ENCODE peak calls at places on chromosomes 2 and 18, in four cellular contexts. One of them, this sample, is unnamed. For H4K20me1, the result is how much of the 10 kb centered on the place peaks cover.

GRCh38 chr2:19774788-19775156 is 127.0 kb downstream of the TTC32 start:
- DNase-seq in DND-41: no peak
- DNase-seq in endothelial cell of umbilical vein: no peak
- DNase-seq in GM23248: no peak
- DNase-seq in this sample: peak

GRCh38 chr18:7206231-7206630 is 24.7 kb upstream of the LRRC30 start:
- DNase-seq in endothelial cell of umbilical vein: no peak
- DNase-seq in GM23248: no peak
- DNase-seq in DND-41: no peak
- DNase-seq in this sample: no peak

GRCh38 chr2:101113441-101114267 is 37.5 kb downstream of the TBC1D8 start:
- DNase-seq in DND-41: peak
- DNase-seq in GM23248: peak
- DNase-seq in endothelial cell of umbilical vein: no peak
- DNase-seq in this sample: peak

GRCh38 chr2:215920244-215921100 is 92.9 kb downstream of the MREG start:
- DNase-seq in DND-41: peak
- DNase-seq in endothelial cell of umbilical vein: peak
- DNase-seq in GM23248: peak
- DNase-seq in this sample: peak

GRCh38 chr2:32272279-32272678 is 5.4 kb upstream of the YIPF4 start:
- DNase-seq in endothelial cell of umbilical vein: no peak
- DNase-seq in GM23248: no peak
- DNase-seq in DND-41: no peak
- DNase-seq in this sample: no peak

GRCh38 chr18:52499018-52499417 is 159.0 kb downstream of the DCC start:
- DNase-seq in DND-41: no peak
- DNase-seq in endothelial cell of umbilical vein: no peak
- DNase-seq in GM23248: no peak
- DNase-seq in this sample: no peak

GRCh38 chr2:20157606-20157970 is 67.3 kb downstream of the SDC1 start:
- DNase-seq in endothelial cell of umbilical vein: no peak
- DNase-seq in DND-41: no peak
- DNase-seq in GM23248: peak
- DNase-seq in this sample: no peak

GRCh38 chr2:65402780-65403528 is 29.4 kb downstream of the SPRED2 start:
- DNase-seq in GM23248: peak
- DNase-seq in DND-41: no peak
- DNase-seq in endothelial cell of umbilical vein: no peak
- DNase-seq in this sample: no peak

GRCh38 chr18:32735781-32736180 is 37.0 kb downstream of the KLHL14 start:
- DNase-seq in GM23248: peak
- DNase-seq in endothelial cell of umbilical vein: no peak
- DNase-seq in DND-41: no peak
- DNase-seq in this sample: no peak

GRCh38 chr2:201923436-201923975 is 110.1 kb upstream of the FZD7 start:
- DNase-seq in endothelial cell of umbilical vein: no peak
- DNase-seq in GM23248: no peak
- DNase-seq in DND-41: no peak
- DNase-seq in this sample: no peak

GRCh38 chr18:7568426-7568825 is 1.3 kb downstream of the PTPRM start:
- DNase-seq in GM23248: peak
- DNase-seq in endothelial cell of umbilical vein: peak
- DNase-seq in DND-41: no peak
- DNase-seq in this sample: no peak

GRCh38 chr18:715626-716025 is 3.2 kb upstream of the ENOSF1 start:
- DNase-seq in GM23248: peak
- DNase-seq in DND-41: no peak
- DNase-seq in endothelial cell of umbilical vein: peak
- DNase-seq in this sample: no peak

GRCh38 chr18:37395138-37395537 is 170.5 kb downstream of the CELF4 start:
- DNase-seq in DND-41: no peak
- DNase-seq in GM23248: no peak
- DNase-seq in endothelial cell of umbilical vein: no peak
- DNase-seq in this sample: no peak

GRCh38 chr18:26457195-26457594 is 91.2 kb downstream of the KCTD1 start:
- DNase-seq in DND-41: no peak
- DNase-seq in GM23248: no peak
- DNase-seq in endothelial cell of umbilical vein: no peak
- DNase-seq in this sample: no peak

GRCh38 chr2:168454737-168455691 is 1.1 kb upstream of the CERS6 start:
- DNase-seq in GM23248: no peak
- DNase-seq in DND-41: no peak
- DNase-seq in endothelial cell of umbilical vein: no peak
- DNase-seq in this sample: no peak

GRCh38 chr2:40877734-40878288 is 425.9 kb upstream of the SLC8A1 start:
- DNase-seq in endothelial cell of umbilical vein: peak
- DNase-seq in DND-41: no peak
- DNase-seq in GM23248: peak
- DNase-seq in this sample: no peak

GRCh38 chr2:127410871-127411396 is 7.3 kb upstream of the PROC start:
- DNase-seq in DND-41: no peak
- DNase-seq in endothelial cell of umbilical vein: peak
- DNase-seq in GM23248: peak
- DNase-seq in this sample: peak

GRCh38 chr2:74424995-74425406 is 3.5 kb downstream of the WDR54 start:
- DNase-seq in endothelial cell of umbilical vein: no peak
- DNase-seq in GM23248: no peak
- DNase-seq in DND-41: no peak
- DNase-seq in this sample: no peak

GRCh38 chr18:22167091-22167470 is 2.3 kb upstream of the GATA6 start:
- DNase-seq in DND-41: no peak
- DNase-seq in endothelial cell of umbilical vein: no peak
- DNase-seq in GM23248: no peak
- DNase-seq in this sample: no peak
- TF ChIP-seq EZH2 in DND-41: no peak
- TF ChIP-seq EZH2 in endothelial cell of umbilical vein: peak
- TF ChIP-seq EZH2 in GM23248: peak
- TF ChIP-seq EZH2 in this sample: no peak

GRCh38 chr2:218577482-218578220 is 9.0 kb downstream of the CNOT9 start:
- DNase-seq in GM23248: no peak
- DNase-seq in DND-41: no peak
- DNase-seq in endothelial cell of umbilical vein: no peak
- DNase-seq in this sample: no peak

GRCh38 chr2:218582085-218582484 is 13.4 kb downstream of the CNOT9 start:
- DNase-seq in endothelial cell of umbilical vein: peak
- DNase-seq in GM23248: peak
- DNase-seq in DND-41: no peak
- DNase-seq in this sample: no peak

GRCh38 chr2:218578272-218578877 is 9.7 kb downstream of the CNOT9 start:
- DNase-seq in DND-41: no peak
- DNase-seq in GM23248: no peak
- DNase-seq in endothelial cell of umbilical vein: no peak
- DNase-seq in this sample: no peak

DNA sequence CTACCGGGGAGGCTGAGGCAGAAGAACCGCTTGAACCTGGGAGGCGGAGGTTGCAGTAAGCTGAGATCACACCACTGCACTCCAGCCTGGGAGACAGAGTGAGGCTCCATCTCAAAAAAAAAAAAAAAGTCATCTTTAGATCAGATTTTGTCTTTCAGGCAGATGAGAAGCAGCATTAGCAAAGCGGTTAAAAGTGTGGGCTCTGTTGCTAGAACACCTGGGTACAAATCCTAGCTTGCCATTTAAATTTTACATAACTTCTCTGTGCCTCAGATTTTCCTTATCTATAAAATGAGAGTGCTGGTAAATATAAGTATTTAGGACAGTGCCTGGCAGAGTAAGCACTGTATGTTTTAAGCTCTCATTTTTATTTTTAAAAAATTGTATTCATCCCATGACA is 8.2 kb downstream of the CNOT9 start:
- DNase-seq in endothelial cell of umbilical vein: no peak
- DNase-seq in GM23248: no peak
- DNase-seq in DND-41: no peak
- DNase-seq in this sample: no peak
- H4K20me1 ChIP-seq in endothelial cell of umbilical vein: under half
- H4K20me1 ChIP-seq in GM23248: under half
- H4K20me1 ChIP-seq in DND-41: half or more
- H4K20me1 ChIP-seq in this sample: under half

GRCh38 chr2:178478442-178479274 is at the start of gene FKBP7:
- DNase-seq in DND-41: peak
- DNase-seq in endothelial cell of umbilical vein: peak
- DNase-seq in GM23248: peak
- DNase-seq in this sample: peak
- TF ChIP-seq EZH2 in DND-41: no peak
- TF ChIP-seq EZH2 in endothelial cell of umbilical vein: no peak
- TF ChIP-seq EZH2 in GM23248: no peak
- TF ChIP-seq EZH2 in this sample: no peak

GRCh38 chr2:48337871-48338270 is 192.1 kb upstream of the STON1 start:
- DNase-seq in endothelial cell of umbilical vein: no peak
- DNase-seq in DND-41: no peak
- DNase-seq in GM23248: no peak
- DNase-seq in this sample: no peak

GRCh38 chr2:48328972-48329723 is 200.8 kb upstream of the STON1 start:
- DNase-seq in DND-41: no peak
- DNase-seq in endothelial cell of umbilical vein: peak
- DNase-seq in GM23248: no peak
- DNase-seq in this sample: no peak

GRCh38 chr2:48328159-48328816 is 201.7 kb upstream of the STON1 start:
- DNase-seq in DND-41: no peak
- DNase-seq in GM23248: no peak
- DNase-seq in endothelial cell of umbilical vein: no peak
- DNase-seq in this sample: no peak

GRCh38 chr2:48334180-48334579 is 195.8 kb upstream of the STON1 start:
- DNase-seq in GM23248: no peak
- DNase-seq in endothelial cell of umbilical vein: no peak
- DNase-seq in DND-41: no peak
- DNase-seq in this sample: no peak

GRCh38 chr2:48332286-48332685 is 197.7 kb upstream of the STON1 start:
- DNase-seq in endothelial cell of umbilical vein: peak
- DNase-seq in GM23248: peak
- DNase-seq in DND-41: no peak
- DNase-seq in this sample: no peak
- H4K20me1 ChIP-seq in endothelial cell of umbilical vein: under half
- H4K20me1 ChIP-seq in GM23248: under half
- H4K20me1 ChIP-seq in DND-41: under half
- H4K20me1 ChIP-seq in this sample: under half

DNA sequence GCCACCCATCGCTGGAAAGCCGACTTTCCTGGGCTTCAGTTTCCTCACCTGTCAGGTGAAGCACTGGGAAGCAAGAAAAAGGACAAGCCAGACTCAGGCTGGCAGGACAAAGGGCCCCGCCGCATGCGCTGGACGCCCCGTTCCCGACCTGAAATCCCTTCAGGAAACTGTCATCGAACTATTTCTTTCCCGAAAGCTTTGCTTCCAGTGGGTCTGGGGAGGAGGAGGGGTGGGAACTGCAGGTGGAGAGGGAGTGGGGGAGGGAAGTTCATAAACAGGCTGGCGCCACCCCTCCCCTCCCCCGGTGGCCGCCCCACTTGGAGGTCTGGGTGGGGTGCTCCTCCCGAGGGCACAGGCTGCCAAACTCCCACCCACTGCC is 102.2 kb downstream of the FOXI3 start:
- DNase-seq in GM23248: no peak
- DNase-seq in DND-41: no peak
- DNase-seq in endothelial cell of umbilical vein: no peak
- DNase-seq in this sample: no peak
- TF ChIP-seq EZH2 in GM23248: no peak
- TF ChIP-seq EZH2 in DND-41: no peak
- TF ChIP-seq EZH2 in endothelial cell of umbilical vein: no peak
- TF ChIP-seq EZH2 in this sample: no peak

GRCh38 chr2:120149406-120149805 is 73.8 kb downstream of the TMEM185B start:
- DNase-seq in GM23248: no peak
- DNase-seq in DND-41: no peak
- DNase-seq in endothelial cell of umbilical vein: no peak
- DNase-seq in this sample: no peak
- H4K20me1 ChIP-seq in GM23248: under half
- H4K20me1 ChIP-seq in DND-41: under half
- H4K20me1 ChIP-seq in endothelial cell of umbilical vein: under half
- H4K20me1 ChIP-seq in this sample: under half

GRCh38 chr18:34153711-34154110 is 71.0 kb downstream of the NOL4 start:
- DNase-seq in GM23248: peak
- DNase-seq in DND-41: no peak
- DNase-seq in endothelial cell of umbilical vein: peak
- DNase-seq in this sample: no peak

GRCh38 chr18:34159691-34160185 is 65.0 kb downstream of the NOL4 start:
- DNase-seq in endothelial cell of umbilical vein: no peak
- DNase-seq in GM23248: no peak
- DNase-seq in DND-41: no peak
- DNase-seq in this sample: no peak

DNA sequence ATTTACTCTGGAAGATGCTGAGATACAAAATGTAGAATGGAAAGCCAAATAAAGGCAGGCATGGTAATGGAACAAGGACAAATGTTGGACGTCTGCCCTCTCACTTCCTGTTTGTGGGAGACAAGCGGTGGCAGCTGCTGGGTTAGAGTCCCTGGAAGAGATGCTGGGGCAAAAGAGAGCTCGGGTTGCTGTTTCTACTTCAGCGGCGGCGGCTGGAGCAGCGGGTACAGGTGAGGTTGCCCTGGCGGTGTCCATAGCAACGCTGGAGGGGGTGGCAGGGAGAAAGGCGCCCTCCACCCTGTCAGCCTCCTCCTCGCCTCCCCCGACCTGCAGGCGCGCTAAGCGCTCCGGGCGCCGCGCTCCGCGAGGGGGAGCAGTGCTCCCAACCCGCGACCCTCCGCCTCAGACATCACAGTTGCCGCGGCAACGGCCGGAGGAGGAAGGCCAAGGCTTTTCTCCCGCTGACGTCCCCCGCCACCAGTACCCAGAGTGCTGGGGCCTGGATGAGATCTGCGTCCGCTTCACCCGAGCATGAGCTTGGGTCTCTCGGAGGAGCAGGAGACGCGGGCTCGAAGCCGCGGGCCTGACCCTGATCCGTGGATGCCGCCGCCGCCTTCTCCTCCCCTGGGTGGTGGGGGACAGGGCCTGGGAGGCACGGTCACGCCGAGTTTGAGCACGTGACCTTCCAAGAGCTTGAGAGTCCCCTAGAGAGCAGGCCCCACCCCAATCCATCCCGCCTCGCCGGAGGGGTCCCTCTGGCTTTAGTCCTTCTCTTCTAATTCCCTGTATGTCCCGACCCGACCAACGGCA is 65.6 kb downstream of the NOL4 start:
- DNase-seq in DND-41: no peak
- DNase-seq in endothelial cell of umbilical vein: peak
- DNase-seq in GM23248: peak
- DNase-seq in this sample: no peak
- TF ChIP-seq EZH2 in DND-41: no peak
- TF ChIP-seq EZH2 in endothelial cell of umbilical vein: peak
- TF ChIP-seq EZH2 in GM23248: peak
- TF ChIP-seq EZH2 in this sample: no peak

DNA sequence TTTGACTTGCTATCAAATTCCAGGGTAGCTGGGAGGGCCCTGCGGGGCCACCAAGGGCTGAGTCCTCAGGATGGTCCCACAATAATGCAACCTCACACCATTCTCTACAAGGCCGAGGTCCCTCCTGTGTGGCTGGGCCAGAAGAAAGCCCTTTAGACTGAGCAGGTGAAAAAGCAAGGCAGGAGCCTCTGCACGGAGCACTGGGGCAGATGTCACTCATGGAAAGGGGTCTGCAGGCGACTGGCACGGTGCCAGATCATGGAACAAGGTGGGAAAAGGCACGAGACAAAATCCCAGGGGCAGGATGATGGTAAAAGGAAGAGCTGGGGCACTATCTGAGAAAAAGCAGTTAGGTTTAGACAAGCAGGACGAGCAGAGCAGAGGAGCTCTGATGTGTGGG is 16.1 kb downstream of the HJURP start:
- DNase-seq in GM23248: no peak
- DNase-seq in endothelial cell of umbilical vein: no peak
- DNase-seq in DND-41: no peak
- DNase-seq in this sample: no peak
- H4K20me1 ChIP-seq in GM23248: under half
- H4K20me1 ChIP-seq in endothelial cell of umbilical vein: under half
- H4K20me1 ChIP-seq in DND-41: half or more
- H4K20me1 ChIP-seq in this sample: under half

This sample was measured in PC-9.